ENCODE peak calls at places on chromosomes 2 and 18, in eight cellular contexts. R, J, B, D, O, A, N and U are unnamed samples.

GRCh38 chr2:128435576-128436497 is 117.2 kb upstream of the HS6ST1 start:
- DNase-seq in R (no peak), J (no peak), B (no peak), D (peak), O (peak), A (peak), N (peak), U (no peak)

GRCh38 chr18:34978953-34979608 is 62.1 kb upstream of the MAPRE2 start:
- DNase-seq in R (peak), J (no peak), B (peak), D (peak), O (peak), A (peak), N (peak), U (peak)

GRCh38 chr2:58137856-58138255 is 91.2 kb downstream of the VRK2 start:
- DNase-seq in R (peak), J (no peak), B (no peak), D (no peak), O (no peak), A (no peak), N (no peak), U (no peak)

GRCh38 chr2:67476808-67477790 is 80.0 kb downstream of the ETAA1 start:
- DNase-seq in R (peak), J (peak), B (peak), D (peak), O (no peak), A (no peak), N (no peak), U (no peak)

GRCh38 chr2:182444806-182445205 is 18.0 kb upstream of the PDE1A start:
- DNase-seq in R (peak), J (no peak), B (no peak), D (no peak), O (no peak), A (no peak), N (no peak), U (no peak)

GRCh38 chr2:26946841-26947784 is 23.3 kb upstream of the MAPRE3 start:
- DNase-seq in R (no peak), J (no peak), B (no peak), D (no peak), O (no peak), A (no peak), N (peak), U (no peak)

GRCh38 chr2:102020596-102021170 is 28.9 kb downstream of the IL1R2 start:
- DNase-seq in R (peak), J (peak), B (peak), D (peak), O (no peak), A (peak), N (peak), U (peak)

GRCh38 chr2:10285578-10286198 is 17.0 kb upstream of the HPCAL1 start:
- DNase-seq in R (peak), J (no peak), B (no peak), D (peak), O (no peak), A (peak), N (peak), U (peak)

GRCh38 chr2:107325983-107326786 is 440.2 kb upstream of the ST6GAL2 start:
- DNase-seq in R (no peak), J (no peak), B (no peak), D (no peak), O (no peak), A (no peak), N (no peak), U (no peak)

GRCh38 chr2:31935370-31935769 is 75.4 kb downstream of the MEMO1 start:
- DNase-seq in R (no peak), J (no peak), B (no peak), D (no peak), O (no peak), A (no peak), N (no peak), U (no peak)

GRCh38 chr2:37471104-37471503 is 126.7 kb downstream of the QPCT start:
- DNase-seq in R (no peak), J (no peak), B (no peak), D (no peak), O (no peak), A (no peak), N (no peak), U (no peak)

GRCh38 chr2:106886916-106887758 is 1.2 kb upstream of the ST6GAL2 start:
- DNase-seq in R (no peak), J (no peak), B (peak), D (peak), O (peak), A (peak), N (peak), U (peak)

GRCh38 chr2:160916300-160916699 is 243.9 kb upstream of the TANK start:
- DNase-seq in R (peak), J (no peak), B (no peak), D (no peak), O (no peak), A (no peak), N (no peak), U (no peak)

GRCh38 chr2:84904717-84905174 is 710 bp upstream of the TMSB10 start:
- DNase-seq in R (peak), J (no peak), B (peak), D (peak), O (no peak), A (peak), N (peak), U (peak)

GRCh38 chr2:68569604-68570003 is 73.8 kb upstream of the PROKR1 start:
- DNase-seq in R (no peak), J (no peak), B (no peak), D (no peak), O (no peak), A (no peak), N (no peak), U (no peak)

GRCh38 chr2:238155761-238156694 is 2.7 kb upstream of the ERFE start:
- DNase-seq in R (no peak), J (no peak), B (no peak), D (no peak), O (no peak), A (no peak), N (no peak), U (peak)

GRCh38 chr2:99880148-99880983 is 262.0 kb downstream of the AFF3 start:
- DNase-seq in R (peak), J (no peak), B (no peak), D (no peak), O (peak), A (no peak), N (no peak), U (peak)

GRCh38 chr18:47997338-47997780 is 66.9 kb upstream of the SMAD2 start:
- DNase-seq in R (no peak), J (peak), B (peak), D (no peak), O (no peak), A (peak), N (no peak), U (no peak)

GRCh38 chr2:190031971-190032623 is 30.4 kb downstream of the MSTN start:
- DNase-seq in R (no peak), J (no peak), B (no peak), D (no peak), O (no peak), A (no peak), N (no peak), U (no peak)

GRCh38 chr2:130865401-130865800 is 28.7 kb downstream of the ARHGEF4 start:
- DNase-seq in R (no peak), J (no peak), B (peak), D (no peak), O (no peak), A (peak), N (peak), U (peak)

GRCh38 chr2:48707466-48707865 is 48.1 kb downstream of the LHCGR start:
- DNase-seq in R (no peak), J (no peak), B (no peak), D (no peak), O (no peak), A (no peak), N (peak), U (no peak)

GRCh38 chr2:10772868-10773215 is 39.7 kb downstream of the PDIA6 start:
- DNase-seq in R (no peak), J (no peak), B (no peak), D (no peak), O (no peak), A (no peak), N (no peak), U (no peak)

DNA sequence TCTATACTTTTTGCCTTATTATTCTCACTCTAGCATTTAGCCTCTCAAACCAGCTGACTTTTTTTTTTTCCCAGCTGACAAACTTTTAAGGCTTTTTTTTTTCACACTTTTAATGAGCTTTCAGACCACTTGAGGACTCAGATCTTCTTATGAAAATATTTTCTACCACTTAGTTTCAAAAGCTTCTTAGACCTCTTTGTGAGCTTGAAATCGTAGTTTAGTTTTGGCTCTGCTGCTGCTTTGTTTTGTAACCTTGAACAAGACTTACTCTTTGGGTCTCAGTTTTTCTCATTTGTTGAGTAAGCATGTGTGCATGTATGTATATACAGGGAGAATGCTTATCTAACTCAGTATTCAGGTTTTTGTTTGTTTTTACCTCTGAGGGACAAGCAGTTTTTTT is 3.5 kb downstream of the NBEAL1 start:
- DNase-seq in R (peak), J (no peak), B (no peak), D (no peak), O (no peak), A (no peak), N (no peak), U (no peak)
- H3K27ac ChIP-seq in R (no peak), J (no peak), B (no peak), D (peak), O (no peak), A (no peak), N (no peak), U (no peak)

DNA sequence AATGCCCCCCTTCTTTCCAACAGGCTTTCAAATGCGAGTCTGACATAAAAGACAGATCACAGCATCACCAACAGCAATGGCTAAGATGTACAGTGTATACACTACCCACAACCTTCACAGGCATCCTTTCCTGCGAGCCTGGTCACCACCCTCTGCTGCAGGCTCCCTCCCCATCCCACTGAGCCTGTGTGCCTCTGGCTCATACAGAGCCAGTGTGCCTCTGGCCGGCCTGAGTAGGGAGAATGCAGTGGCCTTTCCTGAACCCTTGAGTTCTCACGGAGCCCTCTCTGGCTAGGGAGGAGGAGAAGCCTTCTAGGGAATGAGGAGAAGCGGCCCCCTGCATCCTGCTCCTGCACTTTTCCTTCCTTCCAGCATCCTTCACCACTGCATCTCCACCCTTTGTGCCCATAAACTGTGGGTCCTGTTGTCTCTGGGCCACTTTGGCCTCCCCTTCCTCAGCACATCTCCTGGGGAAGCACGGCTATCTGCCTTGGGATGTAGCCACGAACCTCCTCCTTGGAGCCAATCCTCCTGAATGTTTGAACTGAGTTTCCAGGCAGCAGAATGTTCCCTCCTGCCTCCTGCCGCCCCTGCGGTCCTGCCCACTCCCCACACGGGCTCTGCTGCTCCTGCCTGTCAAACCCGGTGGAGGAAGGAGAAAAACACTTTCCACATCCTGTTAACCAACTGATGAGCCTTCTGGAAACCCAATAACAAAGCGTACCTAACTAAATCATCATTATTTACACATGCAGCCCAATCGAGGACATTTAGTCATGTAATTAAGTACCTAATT is 22.5 kb downstream of the GYPC start:
- DNase-seq in R (no peak), J (no peak), B (no peak), D (no peak), O (no peak), A (no peak), N (no peak), U (no peak)
- H3K27ac ChIP-seq in R (no peak), J (no peak), B (no peak), D (no peak), O (no peak), A (no peak), N (no peak), U (no peak)

GRCh38 chr2:38797276-38797675 is 19.3 kb downstream of the GEMIN6 start:
- DNase-seq in R (peak), J (no peak), B (no peak), D (no peak), O (no peak), A (no peak), N (no peak), U (no peak)

GRCh38 chr2:38791747-38792146 is 13.7 kb downstream of the GEMIN6 start:
- DNase-seq in R (no peak), J (no peak), B (no peak), D (no peak), O (no peak), A (no peak), N (no peak), U (no peak)

GRCh38 chr2:38792751-38793150 is 14.7 kb downstream of the GEMIN6 start:
- DNase-seq in R (no peak), J (no peak), B (no peak), D (no peak), O (no peak), A (no peak), N (no peak), U (no peak)

GRCh38 chr2:38794235-38794946 is 16.4 kb downstream of the GEMIN6 start:
- DNase-seq in R (no peak), J (no peak), B (no peak), D (no peak), O (no peak), A (no peak), N (no peak), U (no peak)

GRCh38 chr2:38793511-38793910 is 15.5 kb downstream of the GEMIN6 start:
- DNase-seq in R (no peak), J (no peak), B (no peak), D (no peak), O (no peak), A (no peak), N (no peak), U (no peak)
- H3K27ac ChIP-seq in R (no peak), J (no peak), B (no peak), D (no peak), O (no peak), A (no peak), N (no peak), U (no peak)

GRCh38 chr2:15704086-15704787 is 112.6 kb downstream of the DDX1 start:
- DNase-seq in R (peak), J (no peak), B (no peak), D (no peak), O (no peak), A (no peak), N (no peak), U (no peak)
- H3K27ac ChIP-seq in R (peak), J (no peak), B (no peak), D (peak), O (no peak), A (no peak), N (peak), U (no peak)